ENCODE peak calls at places on chromosomes 3 and 15, in five cellular contexts. L is AG09309, G is B cell, C is testis, D is astrocyte. Y is an unnamed sample.

GRCh38 chr15:73799466-73799865 is 46.3 kb upstream of the INSYN1 start:
- DNase-seq in C (no peak), L (no peak), G (no peak), D (peak), Y (no peak)

GRCh38 chr15:40762919-40763800 is 708 bp upstream of the GCHFR start:
- DNase-seq in C (peak), D (peak), G (peak), L (no peak), Y (no peak)

GRCh38 chr3:69354948-69355347 is 30.9 kb downstream of the FRMD4B start:
- DNase-seq in L (no peak), D (peak), G (no peak), C (no peak), Y (no peak)

GRCh38 chr3:78204977-78205376 is 1165.1 kb downstream of the ROBO2 start:
- DNase-seq in G (no peak), L (peak), C (peak), D (peak), Y (no peak)

GRCh38 chr15:64843996-64844395 is 2.3 kb downstream of the PLEKHO2 start:
- DNase-seq in D (no peak), G (no peak), L (no peak), C (no peak), Y (no peak)

GRCh38 chr3:31670136-31670535 is 137.4 kb downstream of the STT3B start:
- DNase-seq in C (no peak), G (no peak), L (no peak), D (no peak), Y (no peak)

GRCh38 chr15:60901647-60902046 is 327.5 kb downstream of the RORA start:
- DNase-seq in C (no peak), D (no peak), G (no peak), L (no peak), Y (no peak)

GRCh38 chr3:46874430-46874829 is 3.1 kb upstream of the PTH1R start:
- DNase-seq in G (no peak), C (peak), L (no peak), D (no peak), Y (no peak)

GRCh38 chr3:58679451-58679850 is 12.9 kb upstream of the FAM3D start:
- DNase-seq in L (no peak), G (no peak), D (no peak), C (no peak), Y (no peak)

GRCh38 chr3:159760056-159760455 is 228.6 kb upstream of the IL12A start:
- DNase-seq in G (no peak), D (no peak), L (no peak), C (no peak), Y (no peak)

GRCh38 chr15:82159922-82160321 is 102.6 kb downstream of the EFL1 start:
- DNase-seq in C (no peak), D (peak), L (peak), G (no peak), Y (no peak)

GRCh38 chr15:91469627-91470567 is 369.8 kb downstream of the SV2B start:
- DNase-seq in L (no peak), C (no peak), G (no peak), D (no peak), Y (peak)

GRCh38 chr3:71537211-71537611 is 46.3 kb downstream of the FOXP1 start:
- DNase-seq in C (no peak), G (no peak), D (peak), L (peak), Y (no peak)

GRCh38 chr3:127608362-127608718 is 10.1 kb downstream of the MCM2 start:
- DNase-seq in G (no peak), D (no peak), L (no peak), C (peak), Y (no peak)

GRCh38 chr3:11060500-11061251 is 68.1 kb downstream of the SLC6A1 start:
- DNase-seq in G (peak), C (peak), L (no peak), D (peak), Y (peak)

GRCh38 chr3:48013288-48013980 is 2.8 kb downstream of the MAP4 start:
- DNase-seq in C (no peak), G (no peak), L (no peak), D (peak), Y (no peak)

GRCh38 chr3:52777127-52777958 is at the start of gene ITIH1:
- DNase-seq in D (no peak), C (no peak), G (no peak), L (no peak), Y (peak)

GRCh38 chr3:178518660-178519396 is 17.4 kb upstream of the KCNMB2 start:
- DNase-seq in L (no peak), C (no peak), G (no peak), D (peak), Y (no peak)

GRCh38 chr3:98513136-98513535 is 9.6 kb downstream of the CLDND1 start:
- DNase-seq in C (no peak), L (peak), G (no peak), D (peak), Y (no peak)

GRCh38 chr15:40389824-40390595 is 7.5 kb downstream of the KNSTRN start:
- DNase-seq in C (no peak), D (no peak), G (no peak), L (no peak), Y (no peak)

GRCh38 chr3:123934250-123934649 is 26.8 kb downstream of the CCDC14 start:
- DNase-seq in C (no peak), G (no peak), D (no peak), L (no peak), Y (no peak)

GRCh38 chr15:41251411-41251810 is 20.3 kb downstream of the CHP1 start:
- DNase-seq in C (no peak), G (no peak), L (no peak), D (no peak), Y (no peak)

GRCh38 chr3:9951598-9951961 is 628 bp downstream of the PRRT3 start:
- DNase-seq in L (no peak), G (no peak), C (no peak), D (no peak), Y (no peak)

GRCh38 chr3:9951962-9952805 is at the start of gene PRRT3:
- DNase-seq in C (peak), D (peak), G (peak), L (no peak), Y (peak)

GRCh38 chr3:9955611-9956352 is 3.6 kb upstream of the PRRT3 start:
- DNase-seq in C (no peak), D (no peak), G (no peak), L (no peak), Y (no peak)

GRCh38 chr3:9955067-9955502 is 2.9 kb upstream of the PRRT3 start:
- DNase-seq in D (no peak), G (no peak), C (no peak), L (no peak), Y (no peak)

DNA sequence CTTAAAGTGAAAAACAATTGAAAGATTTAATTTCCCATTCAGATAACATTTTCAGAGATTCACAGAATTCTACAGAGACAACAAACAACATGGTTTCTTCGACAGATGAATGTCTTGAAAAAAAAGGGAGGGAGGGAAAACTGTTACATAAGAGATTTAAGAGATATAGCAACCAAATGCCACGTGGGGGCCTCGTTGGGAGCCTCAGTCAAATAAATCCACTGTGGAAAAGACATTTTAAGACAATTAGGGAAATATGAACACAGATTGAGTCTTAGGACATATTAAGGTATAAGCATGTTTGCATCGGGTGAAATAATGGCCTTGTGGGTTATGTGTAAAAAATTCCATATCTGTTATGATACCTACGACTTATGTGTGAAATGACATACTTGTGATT is 5.0 kb upstream of the PRRT3 start:
- DNase-seq in D (no peak), G (no peak), L (no peak), C (no peak), Y (no peak)
- TF ChIP-seq CTCF in D (no peak), G (no peak), L (peak), C (no peak), Y (no peak)

GRCh38 chr15:58957101-58957973 is 23.9 kb upstream of the SLTM start:
- DNase-seq in G (peak), D (no peak), L (no peak), C (peak), Y (peak)
- TF ChIP-seq CTCF in G (peak), D (peak), L (peak), C (peak), Y (peak)

GRCh38 chr3:12875857-12876451 is 34.6 kb upstream of the RPL32 start:
- DNase-seq in C (peak), G (peak), D (no peak), L (no peak), Y (no peak)
- TF ChIP-seq CTCF in C (no peak), G (peak), D (no peak), L (no peak), Y (peak)

GRCh38 chr3:23494967-23495366 is 291.8 kb downstream of the UBE2E2 start:
- DNase-seq in G (no peak), D (no peak), L (no peak), C (no peak), Y (no peak)
- TF ChIP-seq CTCF in G (no peak), D (no peak), L (no peak), C (no peak), Y (no peak)

GRCh38 chr15:48718646-48719045 is 73.1 kb upstream of the FBN1 start:
- DNase-seq in D (peak), G (no peak), L (no peak), C (no peak), Y (no peak)

GRCh38 chr15:48719668-48720067 is 74.2 kb upstream of the FBN1 start:
- DNase-seq in G (no peak), L (no peak), C (no peak), D (no peak), Y (no peak)

GRCh38 chr15:48721061-48721810 is 75.7 kb upstream of the FBN1 start:
- DNase-seq in G (no peak), L (peak), C (no peak), D (peak), Y (no peak)

GRCh38 chr15:48720646-48721045 is 75.1 kb upstream of the FBN1 start:
- DNase-seq in L (no peak), G (no peak), D (no peak), C (no peak), Y (no peak)

GRCh38 chr15:48717458-48717857 is 71.9 kb upstream of the FBN1 start:
- DNase-seq in L (no peak), C (no peak), D (no peak), G (no peak), Y (no peak)
- TF ChIP-seq CTCF in L (peak), C (no peak), D (peak), G (no peak), Y (no peak)

GRCh38 chr3:27721717-27722564 is at the start of gene EOMES:
- DNase-seq in C (peak), D (peak), G (peak), L (no peak), Y (peak)
- TF ChIP-seq CTCF in C (no peak), D (no peak), G (peak), L (peak), Y (peak)